ENCODE peak calls at places on chromosomes 11 and 22, in seven cellular contexts. N, F, S, W, C, I and X are unnamed samples.

GRCh38 chr11:65639623-65640482 is 2.0 kb downstream of the SIPA1 start:
- DNase-seq in F (no peak), W (no peak), C (peak; percentile 42), S (peak; percentile 43), I (peak; percentile 63), N (no peak), X (no peak)

GRCh38 chr22:40635008-40635939 is 1.2 kb downstream of the MRTFA start:
- DNase-seq in W (peak; percentile 48), N (peak; percentile 50), I (no peak), C (no peak), S (peak; percentile 6), F (no peak), X (no peak)

GRCh38 chr22:41009222-41009948 is 58.2 kb downstream of the RBX1 start:
- DNase-seq in W (no peak), S (no peak), N (peak; percentile 64), F (no peak), C (no peak), I (no peak), X (no peak)

GRCh38 chr22:35590634-35591295 is 26.4 kb downstream of the MB start:
- DNase-seq in I (no peak), W (no peak), S (no peak), F (no peak), N (no peak), C (no peak), X (no peak)

GRCh38 chr11:43735931-43736330 is 55.4 kb downstream of the HSD17B12 start:
- DNase-seq in W (no peak), S (no peak), F (no peak), N (peak; percentile 83), C (peak; percentile 4), I (no peak), X (no peak)

GRCh38 chr11:116169776-116170175 is 603.0 kb downstream of the BUD13 start:
- DNase-seq in W (no peak), F (no peak), S (no peak), I (no peak), C (no peak), N (no peak), X (no peak)

GRCh38 chr11:78535920-78536319 is 38.7 kb downstream of the NARS2 start:
- DNase-seq in F (no peak), N (peak; percentile 29), C (no peak), S (peak; percentile 75), I (no peak), W (no peak), X (peak; percentile 27)

GRCh38 chr22:37213941-37214340 is 1.7 kb upstream of the SSTR3 start:
- DNase-seq in N (no peak), C (no peak), W (peak; percentile 3), F (no peak), I (no peak), S (no peak), X (no peak)

GRCh38 chr11:73931039-73931645 is 19.7 kb upstream of the DNAJB13 start:
- DNase-seq in C (peak; percentile 11), W (no peak), S (peak; percentile 87), F (no peak), I (no peak), N (peak; percentile 77), X (peak; percentile 45)

GRCh38 chr22:20724676-20725454 is 49.0 kb upstream of the SERPIND1 start:
- DNase-seq in C (no peak), I (no peak), W (no peak), N (no peak), S (no peak), F (no peak), X (no peak)

GRCh38 chr11:27716850-27717249 is 16.6 kb upstream of the BDNF start:
- DNase-seq in W (no peak), C (no peak), N (peak; percentile 62), F (no peak), I (no peak), S (no peak), X (no peak)

GRCh38 chr11:67463186-67463585 is 5.9 kb downstream of the TMEM134 start:
- DNase-seq in W (no peak), C (no peak), S (no peak), F (no peak), N (no peak), I (no peak), X (no peak)

GRCh38 chr11:69647761-69648497 is 7.0 kb downstream of the CCND1 start:
- DNase-seq in I (no peak), W (no peak), C (no peak), F (no peak), N (no peak), S (no peak), X (no peak)

GRCh38 chr11:45885274-45885920 is at the start of gene MAPK8IP1:
- DNase-seq in F (peak; percentile 76), S (peak; percentile 30), I (peak; percentile 48), N (no peak), W (peak; percentile 65), C (peak; percentile 63), X (no peak)

GRCh38 chr11:340539-341512 is 20.2 kb upstream of the IFITM3 start:
- DNase-seq in C (no peak), F (peak; percentile 3), N (no peak), S (no peak), I (no peak), W (no peak), X (no peak)

GRCh38 chr22:22558972-22559603 is at the start of gene PRAME:
- DNase-seq in F (peak; percentile 65), S (peak; percentile 52), C (peak; percentile 39), I (peak; percentile 22), N (peak; percentile 3), W (peak; percentile 31), X (no peak)

GRCh38 chr11:74123008-74123448 is 47.8 kb downstream of the C2CD3 start:
- DNase-seq in N (peak; percentile 37), I (no peak), F (no peak), S (no peak), C (no peak), W (no peak), X (no peak)

GRCh38 chr22:49079743-49080500 is 747.8 kb downstream of the BRD1 start:
- DNase-seq in I (no peak), C (no peak), F (no peak), W (no peak), S (no peak), N (no peak), X (no peak)

GRCh38 chr11:130773436-130773835 is 142.8 kb downstream of the SNX19 start:
- DNase-seq in I (no peak), S (no peak), N (no peak), F (no peak), W (no peak), C (no peak), X (no peak)

GRCh38 chr11:3970101-3970500 is 114.6 kb downstream of the STIM1 start:
- DNase-seq in N (no peak), F (no peak), W (no peak), C (no peak), I (no peak), S (no peak), X (no peak)

GRCh38 chr11:72225411-72225951 is 914 bp downstream of the INPPL1 start:
- DNase-seq in N (no peak), W (no peak), C (no peak), I (no peak), S (no peak), F (no peak), X (no peak)

GRCh38 chr22:26568207-26568706 is 21.7 kb downstream of the TPST2 start:
- DNase-seq in F (no peak), W (no peak), N (peak; percentile 74), I (no peak), S (peak; percentile 39), C (no peak), X (no peak)

GRCh38 chr22:29480512-29481264 is 670 bp downstream of the NEFH start:
- DNase-seq in N (peak; percentile 60), I (peak; percentile 5), W (no peak), F (no peak), C (peak; percentile 39), S (no peak), X (no peak)

GRCh38 chr11:128375941-128376340 is 211.4 kb downstream of the ETS1 start:
- DNase-seq in S (no peak), C (no peak), W (no peak), N (no peak), F (no peak), I (no peak), X (no peak)

GRCh38 chr11:115081972-115082371 is 403.6 kb downstream of the NXPE2 start:
- DNase-seq in W (no peak), I (no peak), S (no peak), F (no peak), C (no peak), N (no peak), X (no peak)

GRCh38 chr22:39956932-39957664 is 3.1 kb upstream of the TMA7B start:
- DNase-seq in I (no peak), N (no peak), W (no peak), C (no peak), S (no peak), F (no peak), X (no peak)

GRCh38 chr11:45110562-45110961 is 35.9 kb upstream of the PRDM11 start:
- DNase-seq in N (peak; percentile 48), I (no peak), S (peak; percentile 72), W (no peak), F (no peak), C (no peak), X (peak; percentile 37)

GRCh38 chr11:101445761-101446160 is 138.0 kb downstream of the TRPC6 start:
- DNase-seq in C (no peak), S (no peak), F (no peak), I (no peak), W (no peak), N (no peak), X (no peak)

GRCh38 chr22:35538801-35539321 is 1.8 kb upstream of the RASD2 start:
- DNase-seq in C (no peak), F (no peak), I (no peak), W (no peak), N (no peak), S (peak; percentile 17), X (no peak)

GRCh38 chr11:44618561-44619425 is 53.3 kb downstream of the CD82 start:
- DNase-seq in F (peak; percentile 51), W (no peak), I (no peak), C (no peak), N (no peak), S (no peak), X (no peak)

GRCh38 chr22:24744638-24745037 is 29.9 kb downstream of the PIWIL3 start:
- DNase-seq in C (no peak), W (no peak), I (no peak), F (no peak), S (peak; percentile 17), N (no peak), X (no peak)

GRCh38 chr11:34860034-34860433 is 56.1 kb downstream of the APIP start:
- DNase-seq in F (no peak), W (no peak), C (no peak), I (no peak), S (no peak), N (no peak), X (no peak)